ENCODE peak calls at places on chromosome 22, in seven cellular contexts. H, X, V, T, R, F and D are unnamed samples.

GRCh38 chr22:47325249-47325648 is 562.8 kb downstream of the TBC1D22A start:
- DNase-seq in H (no peak), X (no peak), V (no peak), T (peak), R (no peak), F (no peak), D (no peak)

GRCh38 chr22:26066534-26066933 is 102.7 kb upstream of the SEZ6L start:
- DNase-seq in H (no peak), X (no peak), V (no peak), T (no peak), R (no peak), F (no peak), D (no peak)

GRCh38 chr22:48743601-48744282 is 1083.9 kb downstream of the BRD1 start:
- DNase-seq in H (peak), X (no peak), V (no peak), T (peak), R (no peak), F (peak), D (no peak)

GRCh38 chr22:43376765-43377485 is 33.8 kb upstream of the SCUBE1 start:
- DNase-seq in H (no peak), X (no peak), V (peak), T (no peak), R (no peak), F (no peak), D (no peak)

GRCh38 chr22:29456211-29456671 is 17.9 kb downstream of the RFPL1 start:
- DNase-seq in H (no peak), X (no peak), V (no peak), T (no peak), R (no peak), F (no peak), D (no peak)

GRCh38 chr22:31210830-31211503 is 1.1 kb upstream of the LIMK2 start:
- DNase-seq in H (peak), X (no peak), V (peak), T (no peak), R (peak), F (peak), D (no peak)

GRCh38 chr22:23520875-23521441 is 59.1 kb downstream of the IGLL1 start:
- DNase-seq in H (no peak), X (peak), V (no peak), T (no peak), R (peak), F (peak), D (no peak)

GRCh38 chr22:23289130-23289503 is 108.8 kb downstream of the BCR start:
- DNase-seq in H (no peak), X (no peak), V (no peak), T (no peak), R (no peak), F (no peak), D (no peak)

GRCh38 chr22:17785185-17786184 is 11.2 kb upstream of the BID start:
- DNase-seq in H (peak), X (peak), V (peak), T (no peak), R (no peak), F (no peak), D (peak)

GRCh38 chr22:25754527-25755202 is 12.7 kb downstream of the MYO18B start:
- DNase-seq in H (peak), X (no peak), V (peak), T (no peak), R (no peak), F (peak), D (no peak)

GRCh38 chr22:17954200-17954859 is 70.0 kb downstream of the MICAL3 start:
- DNase-seq in H (no peak), X (no peak), V (no peak), T (no peak), R (no peak), F (no peak), D (no peak)

GRCh38 chr22:27391092-27391770 is 410.3 kb downstream of the MN1 start:
- DNase-seq in H (peak), X (no peak), V (no peak), T (peak), R (peak), F (peak), D (no peak)

GRCh38 chr22:47165338-47165931 is 403.0 kb downstream of the TBC1D22A start:
- DNase-seq in H (peak), X (no peak), V (peak), T (peak), R (no peak), F (peak), D (no peak)

GRCh38 chr22:50082197-50082715 is 3.0 kb downstream of the MLC1 start:
- DNase-seq in H (no peak), X (no peak), V (no peak), T (no peak), R (no peak), F (no peak), D (no peak)

GRCh38 chr22:27853404-27853803 is 51.8 kb upstream of the MN1 start:
- DNase-seq in H (peak), X (no peak), V (no peak), T (no peak), R (peak), F (no peak), D (no peak)

GRCh38 chr22:30806391-30806861 is 111.8 kb downstream of the OSBP2 start:
- DNase-seq in H (no peak), X (no peak), V (no peak), T (no peak), R (no peak), F (no peak), D (no peak)

GRCh38 chr22:17368727-17369552 is at the start of gene CECR2:
- DNase-seq in H (no peak), X (no peak), V (peak), T (no peak), R (peak), F (peak), D (no peak)

GRCh38 chr22:27790396-27791216 is 10.9 kb downstream of the MN1 start:
- DNase-seq in H (no peak), X (no peak), V (no peak), T (no peak), R (no peak), F (no peak), D (no peak)

GRCh38 chr22:30424471-30425326 is 869 bp upstream of the MTFP1 start:
- DNase-seq in H (peak), X (no peak), V (peak), T (no peak), R (peak), F (no peak), D (peak)

GRCh38 chr22:29205598-29206371 is at the start of gene EMID1:
- DNase-seq in H (no peak), X (no peak), V (peak), T (no peak), R (no peak), F (peak), D (peak)

GRCh38 chr22:47402876-47403525 is 640.6 kb downstream of the TBC1D22A start:
- DNase-seq in H (no peak), X (no peak), V (no peak), T (peak), R (no peak), F (no peak), D (no peak)

GRCh38 chr22:29359469-29359868 is 28.9 kb downstream of the AP1B1 start:
- DNase-seq in H (peak), X (peak), V (peak), T (no peak), R (peak), F (peak), D (peak)

GRCh38 chr22:18056802-18057474 is 20.9 kb upstream of the PEX26 start:
- DNase-seq in H (no peak), X (no peak), V (peak), T (no peak), R (no peak), F (no peak), D (no peak)

GRCh38 chr22:20125201-20126174 is 6.1 kb upstream of the ZDHHC8 start:
- DNase-seq in H (peak), X (no peak), V (no peak), T (no peak), R (no peak), F (no peak), D (no peak)
- TF ChIP-seq POLR2A in H (peak), X (no peak), V (no peak), T (no peak), R (no peak), F (no peak), D (no peak)

DNA sequence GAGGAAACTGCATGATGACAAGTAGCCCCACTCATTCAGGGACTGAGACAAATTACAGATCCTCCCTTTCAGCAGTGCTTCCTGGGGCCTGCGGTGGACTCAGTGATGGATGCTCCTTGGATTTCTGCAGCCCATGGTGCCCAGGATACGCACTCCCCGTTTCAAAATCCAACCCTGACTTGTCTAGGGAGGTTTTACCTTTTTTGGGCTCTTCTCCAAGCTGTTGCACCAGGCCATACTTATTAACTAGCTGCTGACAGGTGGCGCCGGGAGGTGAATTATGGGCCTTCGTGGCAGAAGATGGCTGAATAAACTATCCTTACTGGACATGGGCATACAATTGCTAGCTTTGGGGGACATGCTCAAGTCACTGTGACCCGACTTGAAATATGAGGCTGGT is 324.2 kb upstream of the SYN3 start:
- DNase-seq in H (no peak), X (no peak), V (no peak), T (no peak), R (no peak), F (no peak), D (no peak)
- TF ChIP-seq POLR2A in H (no peak), X (no peak), V (no peak), T (no peak), R (no peak), F (no peak), D (no peak)

DNA sequence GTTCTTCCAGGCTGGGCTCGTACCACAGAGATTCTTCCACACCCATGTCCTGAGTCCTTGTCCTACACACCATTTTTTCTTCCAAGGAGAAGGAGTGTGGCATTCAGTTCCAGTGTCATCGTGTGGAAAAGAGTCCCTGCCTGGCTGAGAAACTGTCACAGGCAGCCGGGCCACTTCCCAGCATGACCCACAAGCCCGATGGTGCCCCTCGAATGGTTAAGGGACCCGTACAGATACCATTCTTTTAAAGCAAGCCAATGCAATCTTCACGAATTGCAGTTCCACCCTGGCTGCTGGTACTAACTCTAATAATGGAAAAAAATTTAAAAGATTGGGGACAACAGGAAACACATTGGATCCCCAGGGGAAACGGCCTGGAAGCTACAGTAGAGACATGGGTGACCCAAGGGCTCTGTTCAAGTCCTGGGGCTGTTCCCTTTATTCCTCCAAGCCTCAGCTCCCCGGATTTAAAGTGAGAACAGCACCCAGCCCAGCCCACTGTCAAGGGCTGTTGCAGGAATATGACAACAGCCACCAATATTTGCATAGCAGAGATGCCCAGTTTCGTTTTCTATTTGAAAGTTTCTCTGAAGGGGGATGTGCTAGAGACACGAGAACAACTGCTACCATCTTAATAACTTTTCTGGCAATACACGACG is 80.9 kb upstream of the WNT7B start:
- DNase-seq in H (peak), X (no peak), V (peak), T (peak), R (peak), F (peak), D (no peak)
- TF ChIP-seq POLR2A in H (peak), X (no peak), V (peak), T (no peak), R (peak), F (peak), D (peak)

GRCh38 chr22:33034753-33035152 is 23.4 kb downstream of the SYN3 start:
- DNase-seq in H (peak), X (no peak), V (no peak), T (peak), R (no peak), F (no peak), D (no peak)
- TF ChIP-seq POLR2A in H (no peak), X (no peak), V (no peak), T (no peak), R (no peak), F (no peak), D (no peak)

GRCh38 chr22:41833369-41834004 is 582 bp downstream of the SREBF2 start:
- DNase-seq in H (peak), X (no peak), V (peak), T (peak), R (peak), F (peak), D (peak)
- TF ChIP-seq POLR2A in H (peak), X (no peak), V (no peak), T (no peak), R (no peak), F (no peak), D (no peak)

GRCh38 chr22:39745789-39746188 is 147.8 kb downstream of the ENTHD1 start:
- DNase-seq in H (no peak), X (no peak), V (no peak), T (no peak), R (no peak), F (no peak), D (no peak)

GRCh38 chr22:39746600-39747262 is 146.8 kb downstream of the ENTHD1 start:
- DNase-seq in H (no peak), X (no peak), V (no peak), T (no peak), R (no peak), F (no peak), D (no peak)

GRCh38 chr22:39748877-39749276 is 144.7 kb downstream of the ENTHD1 start:
- DNase-seq in H (no peak), X (no peak), V (no peak), T (no peak), R (no peak), F (no peak), D (no peak)

DNA sequence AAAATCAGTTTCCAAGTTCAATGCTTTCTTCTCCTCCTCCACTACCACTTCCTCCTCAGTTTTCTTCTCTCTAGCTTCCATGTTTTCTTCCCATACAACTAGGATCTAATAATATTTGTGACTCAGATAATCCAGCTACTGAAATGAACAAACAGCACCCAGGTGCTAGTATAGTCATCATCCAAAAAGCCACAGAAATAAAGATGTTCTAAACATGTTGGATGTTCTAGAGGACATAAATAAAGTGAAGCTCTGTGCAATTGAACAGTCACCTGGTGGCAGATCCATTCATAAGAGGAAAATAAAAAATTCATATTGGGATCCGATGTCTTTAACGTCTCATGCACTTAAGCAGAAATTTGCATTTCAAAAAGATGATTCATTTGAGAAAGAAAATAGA is 142.8 kb downstream of the ENTHD1 start:
- DNase-seq in H (no peak), X (no peak), V (no peak), T (no peak), R (no peak), F (no peak), D (no peak)
- TF ChIP-seq POLR2A in H (no peak), X (no peak), V (no peak), T (no peak), R (no peak), F (no peak), D (no peak)

GRCh38 chr22:36480941-36481392 is 473 bp downstream of the TXN2 start:
- DNase-seq in H (no peak), X (no peak), V (no peak), T (no peak), R (no peak), F (no peak), D (no peak)

GRCh38 chr22:36486619-36487384 is 5.4 kb upstream of the TXN2 start:
- DNase-seq in H (peak), X (no peak), V (peak), T (no peak), R (peak), F (peak), D (peak)

GRCh38 chr22:36478966-36479365 is 2.5 kb downstream of the TXN2 start:
- DNase-seq in H (peak), X (no peak), V (no peak), T (no peak), R (no peak), F (no peak), D (peak)

DNA sequence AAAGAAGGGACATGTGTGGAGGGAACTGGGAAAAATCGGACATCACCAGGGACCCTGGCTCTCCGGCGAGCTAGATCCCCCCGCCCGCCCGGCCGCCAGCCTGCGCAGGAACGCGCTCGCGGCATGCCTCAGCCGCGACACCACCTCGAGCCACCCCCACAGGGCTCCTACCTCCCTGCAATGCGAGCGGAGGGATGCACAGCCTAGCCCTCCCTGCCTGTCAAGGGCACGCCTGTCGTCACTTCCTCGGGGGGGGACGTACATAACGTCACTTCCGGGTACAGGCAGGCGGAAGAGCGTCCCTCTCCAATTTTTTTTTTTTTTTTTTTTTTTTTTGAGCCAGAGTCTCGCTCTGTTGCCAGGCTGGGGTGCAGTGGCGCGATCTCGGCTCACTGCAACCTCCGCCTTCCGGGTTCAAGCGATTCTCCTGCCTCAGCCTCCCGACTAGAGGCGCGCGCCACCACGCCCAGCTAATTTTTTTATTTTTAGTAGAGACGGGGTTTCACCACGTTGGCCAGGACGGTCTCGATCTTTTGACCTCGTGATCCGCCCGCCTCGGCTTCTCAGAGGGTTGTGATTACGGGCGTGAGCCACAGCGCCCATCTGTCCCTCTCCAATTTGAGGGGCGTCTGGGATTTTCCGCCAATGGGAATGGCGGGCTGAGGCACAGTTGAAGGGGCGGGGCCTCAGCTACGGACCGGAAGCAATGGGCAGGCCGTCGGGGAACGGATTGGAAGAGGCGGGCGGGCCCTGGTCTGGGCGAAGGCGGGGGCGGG is at the start of gene TXN2:
- DNase-seq in H (peak), X (peak), V (peak), T (peak), R (peak), F (peak), D (peak)
- TF ChIP-seq POLR2A in H (peak), X (peak), V (peak), T (no peak), R (peak), F (peak), D (peak)